ENCODE peak calls at places on chromosomes 11 and 22, in nine cellular contexts. J is choroid plexus epithelial cell; T is right lobe of liver; Y is cardiac fibroblast; R is nephron progenitor cell; V is GM12864; D is heart left ventricle; U is cardiac muscle cell; K is CD8-positive, alpha-beta T cell. B is an unnamed sample.

GRCh38 chr22:32752868-32753520 is 48.5 kb upstream of the TIMP3 start:
- DNase-seq in J (peak; percentile 79), T (no peak), Y (peak; percentile 68), R (no peak), V (peak; percentile 8), D (peak; percentile 78), U (no peak), K (no peak), B (no peak)

GRCh38 chr11:2590951-2591754 is 108.6 kb downstream of the KCNQ1OT1 start:
- DNase-seq in J (no peak), T (no peak), Y (no peak), R (no peak), V (no peak), D (peak; percentile 16), U (no peak), K (no peak), B (no peak)

GRCh38 chr11:26442131-26442530 is 110.2 kb downstream of the ANO3 start:
- DNase-seq in J (peak; percentile 2), T (no peak), Y (peak; percentile 88), R (no peak), V (no peak), D (no peak), U (no peak), K (no peak), B (no peak)

GRCh38 chr22:25161916-25162530 is 37.6 kb upstream of the CRYBB3 start:
- DNase-seq in J (no peak), T (no peak), Y (no peak), R (no peak), V (no peak), D (no peak), U (no peak), K (no peak), B (no peak)

GRCh38 chr11:44469412-44469811 is 96.1 kb upstream of the CD82 start:
- DNase-seq in J (no peak), T (no peak), Y (no peak), R (no peak), V (no peak), D (no peak), U (no peak), K (no peak), B (no peak)

GRCh38 chr22:29313126-29314071 is 2.1 kb downstream of the RASL10A start:
- DNase-seq in J (peak; percentile 68), T (no peak), Y (peak; percentile 42), R (no peak), V (no peak), D (no peak), U (no peak), K (no peak), B (no peak)

GRCh38 chr22:45629469-45630089 is 42.1 kb upstream of the ATXN10 start:
- DNase-seq in J (no peak), T (no peak), Y (no peak), R (peak; percentile 30), V (no peak), D (no peak), U (peak; percentile 16), K (no peak), B (no peak)

GRCh38 chr11:33736148-33736809 is at the start of gene CD59:
- DNase-seq in J (peak; percentile 93), T (peak; percentile 99), Y (peak; percentile 93), R (peak; percentile 99), V (peak; percentile 55), D (peak; percentile 98), U (peak; percentile 94), K (peak; percentile 70), B (peak; percentile 80)

GRCh38 chr11:76664578-76665061 is 5.9 kb downstream of the LRRC32 start:
- DNase-seq in J (no peak), T (no peak), Y (no peak), R (no peak), V (no peak), D (peak; percentile 28), U (no peak), K (no peak), B (peak; percentile 7)

GRCh38 chr11:21588754-21589153 is 604.1 kb upstream of the ANO5 start:
- DNase-seq in J (no peak), T (no peak), Y (no peak), R (no peak), V (no peak), D (no peak), U (no peak), K (no peak), B (no peak)

GRCh38 chr11:107931206-107931605 is 3.0 kb downstream of the RAB39A start:
- DNase-seq in J (no peak), T (no peak), Y (no peak), R (no peak), V (no peak), D (no peak), U (no peak), K (no peak), B (no peak)

GRCh38 chr11:119422505-119423416 is at the start of gene THY1:
- DNase-seq in J (no peak), T (no peak), Y (no peak), R (peak; percentile 66), V (no peak), D (no peak), U (peak; percentile 24), K (no peak), B (peak; percentile 91)

GRCh38 chr11:64037027-64037633 is 1.4 kb downstream of the FLRT1 start:
- DNase-seq in J (no peak), T (no peak), Y (no peak), R (no peak), V (no peak), D (no peak), U (peak; percentile 38), K (no peak), B (no peak)

GRCh38 chr11:64035581-64035980 is at the start of gene FLRT1:
- DNase-seq in J (no peak), T (no peak), Y (no peak), R (peak; percentile 45), V (no peak), D (no peak), U (peak; percentile 41), K (no peak), B (no peak)

GRCh38 chr11:64035081-64035524 is 628 bp upstream of the FLRT1 start:
- DNase-seq in J (no peak), T (no peak), Y (no peak), R (no peak), V (no peak), D (no peak), U (no peak), K (no peak), B (no peak)

GRCh38 chr11:64034411-64034811 is 1.3 kb upstream of the FLRT1 start:
- DNase-seq in J (no peak), T (no peak), Y (no peak), R (peak; percentile 33), V (no peak), D (no peak), U (no peak), K (no peak), B (no peak)

DNA sequence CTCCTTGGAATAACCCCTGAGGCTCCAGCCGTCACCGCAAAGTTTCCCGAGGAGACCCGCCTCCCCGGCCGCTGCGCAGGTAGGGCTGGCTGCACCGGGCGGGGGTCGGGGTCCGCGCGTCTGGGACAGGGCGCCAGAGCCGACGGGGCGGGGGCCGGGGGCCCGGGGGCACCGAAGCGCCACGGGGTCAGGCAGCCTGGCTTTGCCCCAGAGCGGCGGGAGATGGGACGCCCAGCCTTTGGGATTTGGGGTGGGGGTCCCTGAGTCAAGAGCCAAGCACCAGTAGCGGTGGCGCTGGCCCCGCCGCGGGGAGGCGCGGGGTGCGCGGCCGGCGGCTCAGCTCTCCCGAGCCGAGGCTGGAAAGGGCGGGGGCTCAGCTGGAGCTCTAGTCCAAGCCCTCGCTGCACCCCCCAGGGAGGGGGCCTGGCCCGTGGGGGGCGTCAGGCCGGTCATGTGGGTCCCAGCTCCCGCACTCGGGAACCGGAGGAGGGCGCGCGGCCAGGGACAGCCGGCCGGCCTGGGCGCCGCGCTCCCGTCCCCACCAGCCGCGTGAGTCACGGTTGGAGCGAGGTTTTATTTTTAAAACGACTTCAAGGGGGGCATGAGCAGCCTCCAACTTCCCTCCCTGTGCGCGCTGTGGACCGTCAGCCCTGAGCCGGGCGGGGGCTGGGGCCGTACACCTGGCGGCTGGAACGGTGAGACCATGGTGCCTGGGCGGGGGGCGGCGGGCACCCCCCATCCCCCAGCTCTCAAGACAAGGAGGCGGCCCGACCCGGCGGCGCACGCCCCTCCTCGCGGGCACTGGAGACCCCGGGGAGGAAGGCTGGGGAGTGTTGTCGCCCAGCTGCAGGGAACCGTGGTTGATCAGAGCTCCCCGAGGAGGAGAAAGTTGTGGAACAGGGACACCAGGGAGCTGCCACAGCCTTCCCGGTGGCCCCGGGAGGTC is 623 bp downstream of the FLRT1 start:
- DNase-seq in J (peak; percentile 40), T (no peak), Y (peak; percentile 37), R (peak; percentile 50), V (no peak), D (peak; percentile 64), U (peak; percentile 54), K (no peak), B (no peak)
- TF ChIP-seq CTCF in J (no peak), T (no peak), Y (no peak), R (no peak), V (no peak), D (no peak), U (peak; percentile 19), K (no peak), B (no peak)

GRCh38 chr22:31579835-31580242 is 82.2 kb downstream of the PISD start:
- DNase-seq in J (peak; percentile 77), T (no peak), Y (no peak), R (no peak), V (no peak), D (no peak), U (no peak), K (no peak), B (no peak)
- TF ChIP-seq CTCF in J (no peak), T (no peak), Y (no peak), R (no peak), V (no peak), D (no peak), U (no peak), K (no peak), B (no peak)

DNA sequence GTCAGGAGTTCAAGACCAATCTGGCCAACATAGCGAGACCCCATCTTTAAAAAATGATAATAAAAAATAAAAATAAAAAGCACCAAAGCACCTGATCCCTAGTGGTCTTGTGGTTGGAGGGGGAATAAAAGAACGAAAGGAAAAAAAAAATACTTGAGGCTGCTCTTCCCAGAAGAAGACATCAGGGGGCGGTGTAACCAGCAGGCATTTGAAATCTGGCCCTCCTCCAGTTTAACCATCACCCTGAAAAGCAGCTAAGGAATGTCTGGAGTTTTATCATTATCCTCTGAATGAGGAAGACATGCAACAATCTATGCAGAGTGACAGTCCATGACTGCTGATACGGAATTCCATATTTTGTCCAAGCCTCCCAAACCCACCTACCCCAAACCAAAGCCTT is 5.6 kb upstream of the KCTD17 start:
- DNase-seq in J (peak; percentile 79), T (no peak), Y (peak; percentile 66), R (no peak), V (no peak), D (no peak), U (peak; percentile 25), K (no peak), B (no peak)
- TF ChIP-seq CTCF in J (peak; percentile 82), T (peak; percentile 24), Y (peak; percentile 80), R (peak; percentile 51), V (peak; percentile 70), D (peak; percentile 47), U (peak; percentile 79), K (peak; percentile 30), B (peak; percentile 26)

DNA sequence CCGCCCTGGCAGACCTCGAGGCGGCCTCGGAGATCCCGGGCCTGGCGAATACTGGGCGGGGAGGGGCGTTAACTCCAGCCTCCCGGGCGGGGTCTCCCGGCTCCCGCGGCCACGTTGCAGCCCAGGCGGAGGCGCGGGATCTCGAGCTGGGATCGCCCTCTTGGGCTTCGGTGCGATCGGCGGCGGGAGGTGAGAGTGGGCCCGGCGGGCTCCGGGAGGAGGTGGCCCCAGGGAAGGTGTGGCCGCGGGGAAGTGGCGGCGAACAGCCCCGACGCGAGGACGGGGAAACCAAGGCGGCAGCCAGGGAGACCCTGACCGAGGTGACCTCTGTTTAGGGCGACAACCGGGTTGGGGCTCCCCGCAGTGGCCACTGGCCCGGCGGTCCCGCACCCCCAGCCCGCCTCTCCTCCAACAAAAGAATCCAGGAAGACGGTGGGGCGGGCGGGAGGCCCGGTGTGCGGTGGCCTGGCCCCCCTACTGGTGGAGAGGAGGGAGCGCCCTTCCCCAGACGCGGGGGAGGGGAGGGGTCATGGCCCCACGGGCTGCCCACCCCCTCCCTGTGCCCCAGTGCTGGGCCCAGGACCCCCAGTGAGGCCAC is at the start of gene PHETA2:
- DNase-seq in J (peak; percentile 61), T (peak; percentile 47), Y (peak; percentile 53), R (no peak), V (no peak), D (peak; percentile 64), U (peak; percentile 14), K (no peak), B (no peak)
- TF ChIP-seq CTCF in J (peak; percentile 57), T (peak; percentile 21), Y (peak; percentile 55), R (no peak), V (peak; percentile 61), D (peak; percentile 50), U (peak; percentile 42), K (no peak), B (no peak)